ENCODE peak calls at places on chromosomes 2 and 18, in ten cellular contexts. One of them, this sample, is unnamed.

GRCh38 chr2:152647417-152648010 is 69.7 kb downstream of the PRPF40A start:
- DNase-seq in right atrium auricular region: no peak
- DNase-seq in EH: peak
- DNase-seq in cardiac muscle cell: peak
- DNase-seq in NAMALWA: no peak
- DNase-seq in PC-9: no peak
- DNase-seq in iris pigment epithelial cell: peak
- DNase-seq in GM12865: no peak
- DNase-seq in anterior cingulate cortex: no peak
- DNase-seq in lower lobe of right lung: peak
- DNase-seq in this sample: no peak

GRCh38 chr2:101829018-101829396 is 131.5 kb downstream of the MAP4K4 start:
- DNase-seq in right atrium auricular region: no peak
- DNase-seq in EH: peak
- DNase-seq in cardiac muscle cell: no peak
- DNase-seq in NAMALWA: peak
- DNase-seq in PC-9: no peak
- DNase-seq in iris pigment epithelial cell: no peak
- DNase-seq in GM12865: no peak
- DNase-seq in anterior cingulate cortex: no peak
- DNase-seq in lower lobe of right lung: no peak
- DNase-seq in this sample: no peak

GRCh38 chr2:15694589-15694986 is 102.9 kb downstream of the DDX1 start:
- DNase-seq in right atrium auricular region: no peak
- DNase-seq in EH: no peak
- DNase-seq in cardiac muscle cell: no peak
- DNase-seq in NAMALWA: no peak
- DNase-seq in PC-9: no peak
- DNase-seq in iris pigment epithelial cell: no peak
- DNase-seq in GM12865: no peak
- DNase-seq in anterior cingulate cortex: no peak
- DNase-seq in lower lobe of right lung: no peak
- DNase-seq in this sample: no peak

GRCh38 chr2:70083344-70084156 is 3.7 kb upstream of the PCBP1 start:
- DNase-seq in right atrium auricular region: no peak
- DNase-seq in EH: peak
- DNase-seq in cardiac muscle cell: no peak
- DNase-seq in NAMALWA: peak
- DNase-seq in PC-9: peak
- DNase-seq in iris pigment epithelial cell: peak
- DNase-seq in GM12865: peak
- DNase-seq in anterior cingulate cortex: no peak
- DNase-seq in lower lobe of right lung: no peak
- DNase-seq in this sample: no peak

GRCh38 chr2:174965992-174966789 is 39.0 kb downstream of the CHN1 start:
- DNase-seq in right atrium auricular region: no peak
- DNase-seq in EH: peak
- DNase-seq in cardiac muscle cell: peak
- DNase-seq in NAMALWA: no peak
- DNase-seq in PC-9: no peak
- DNase-seq in iris pigment epithelial cell: peak
- DNase-seq in GM12865: no peak
- DNase-seq in anterior cingulate cortex: no peak
- DNase-seq in lower lobe of right lung: no peak
- DNase-seq in this sample: no peak

GRCh38 chr18:80253871-80254492 is 6.7 kb upstream of the PARD6G start:
- DNase-seq in right atrium auricular region: peak
- DNase-seq in EH: peak
- DNase-seq in cardiac muscle cell: no peak
- DNase-seq in NAMALWA: peak
- DNase-seq in PC-9: no peak
- DNase-seq in iris pigment epithelial cell: no peak
- DNase-seq in GM12865: no peak
- DNase-seq in anterior cingulate cortex: no peak
- DNase-seq in lower lobe of right lung: no peak
- DNase-seq in this sample: peak

GRCh38 chr2:227687189-227687588 is 20.6 kb downstream of the SCYGR5 start:
- DNase-seq in right atrium auricular region: no peak
- DNase-seq in EH: no peak
- DNase-seq in cardiac muscle cell: peak
- DNase-seq in NAMALWA: no peak
- DNase-seq in PC-9: no peak
- DNase-seq in iris pigment epithelial cell: no peak
- DNase-seq in GM12865: no peak
- DNase-seq in anterior cingulate cortex: no peak
- DNase-seq in lower lobe of right lung: no peak
- DNase-seq in this sample: no peak

GRCh38 chr2:134133622-134134312 is 120.1 kb upstream of the MGAT5 start:
- DNase-seq in right atrium auricular region: no peak
- DNase-seq in EH: no peak
- DNase-seq in cardiac muscle cell: no peak
- DNase-seq in NAMALWA: no peak
- DNase-seq in PC-9: no peak
- DNase-seq in iris pigment epithelial cell: no peak
- DNase-seq in GM12865: no peak
- DNase-seq in anterior cingulate cortex: no peak
- DNase-seq in lower lobe of right lung: no peak
- DNase-seq in this sample: no peak

GRCh38 chr18:75958683-75959082 is 531.2 kb upstream of the SMIM21 start:
- DNase-seq in right atrium auricular region: no peak
- DNase-seq in EH: no peak
- DNase-seq in cardiac muscle cell: no peak
- DNase-seq in NAMALWA: peak
- DNase-seq in PC-9: no peak
- DNase-seq in iris pigment epithelial cell: no peak
- DNase-seq in GM12865: no peak
- DNase-seq in anterior cingulate cortex: no peak
- DNase-seq in lower lobe of right lung: no peak
- DNase-seq in this sample: no peak